ENCODE peak calls at places on chromosomes 4 and X, in four cellular contexts. One of them, this sample, is unnamed.

GRCh38 chr4:100492129-100492528 is 25.7 kb downstream of the EMCN start:
- DNase-seq in OCI-M1: no peak
- DNase-seq in neural crest cell: no peak
- DNase-seq in H54: no peak
- DNase-seq in this sample: no peak

GRCh38 chr4:3346146-3346545 is 53.3 kb downstream of the RGS12 start:
- DNase-seq in H54: peak; percentile 49
- DNase-seq in neural crest cell: peak; percentile 41
- DNase-seq in OCI-M1: peak; percentile 88
- DNase-seq in this sample: peak; percentile 83

GRCh38 chr4:167452922-167453321 is 218.6 kb upstream of the SPOCK3 start:
- DNase-seq in H54: no peak
- DNase-seq in neural crest cell: no peak
- DNase-seq in OCI-M1: no peak
- DNase-seq in this sample: no peak

GRCh38 chr4:24382381-24382780 is 202.0 kb downstream of the DHX15 start:
- DNase-seq in neural crest cell: no peak
- DNase-seq in OCI-M1: no peak
- DNase-seq in H54: peak; percentile 5
- DNase-seq in this sample: no peak

GRCh38 chrX:74614193-74614909 is at the start of gene RLIM:
- DNase-seq in OCI-M1: peak; percentile 95
- DNase-seq in neural crest cell: peak; percentile 74
- DNase-seq in H54: peak; percentile 81
- DNase-seq in this sample: peak; percentile 94

GRCh38 chrX:121161501-121161933 is 114.1 kb downstream of the GLUD2 start:
- DNase-seq in neural crest cell: no peak
- DNase-seq in OCI-M1: peak; percentile 90
- DNase-seq in H54: no peak
- DNase-seq in this sample: no peak

GRCh38 chrX:152991123-152991522 is 2.8 kb downstream of the PNMA5 start:
- DNase-seq in neural crest cell: no peak
- DNase-seq in OCI-M1: peak; percentile 0
- DNase-seq in H54: no peak
- DNase-seq in this sample: peak; percentile 29

GRCh38 chr4:53196872-53197759 is 168.7 kb downstream of the SCFD2 start:
- DNase-seq in neural crest cell: no peak
- DNase-seq in OCI-M1: peak; percentile 85
- DNase-seq in H54: no peak
- DNase-seq in this sample: peak; percentile 68

GRCh38 chr4:28686618-28687017 is 1826.0 kb downstream of the STIM2 start:
- DNase-seq in neural crest cell: peak; percentile 18
- DNase-seq in OCI-M1: peak; percentile 68
- DNase-seq in H54: peak; percentile 15
- DNase-seq in this sample: no peak

GRCh38 chr4:34932591-34932990 is 1311.7 kb downstream of the ARAP2 start:
- DNase-seq in neural crest cell: no peak
- DNase-seq in H54: no peak
- DNase-seq in OCI-M1: no peak
- DNase-seq in this sample: no peak

GRCh38 chr4:137359691-137360315 is 172.5 kb downstream of the PCDH18 start:
- DNase-seq in neural crest cell: no peak
- DNase-seq in OCI-M1: no peak
- DNase-seq in H54: no peak
- DNase-seq in this sample: no peak

GRCh38 chr4:168540086-168540864 is 43.4 kb downstream of the PALLD start:
- DNase-seq in H54: no peak
- DNase-seq in neural crest cell: no peak
- DNase-seq in OCI-M1: no peak
- DNase-seq in this sample: no peak

GRCh38 chrX:19593684-19594083 is 78.4 kb upstream of the MAP3K15 start:
- DNase-seq in OCI-M1: peak; percentile 51
- DNase-seq in neural crest cell: no peak
- DNase-seq in H54: no peak
- DNase-seq in this sample: no peak

GRCh38 chr4:106659386-106659785 is 290.8 kb upstream of the GIMD1 start:
- DNase-seq in neural crest cell: no peak
- DNase-seq in H54: no peak
- DNase-seq in OCI-M1: peak; percentile 47
- DNase-seq in this sample: peak; percentile 98

GRCh38 chr4:8192748-8193738 is 6.0 kb upstream of the SH3TC1 start:
- DNase-seq in neural crest cell: no peak
- DNase-seq in OCI-M1: peak; percentile 65
- DNase-seq in H54: no peak
- DNase-seq in this sample: peak; percentile 78

GRCh38 chrX:154373340-154374306 is 811 bp downstream of the FLNA start:
- DNase-seq in OCI-M1: no peak
- DNase-seq in neural crest cell: peak; percentile 63
- DNase-seq in H54: peak; percentile 44
- DNase-seq in this sample: peak; percentile 22

GRCh38 chrX:3295731-3296130 is 50.7 kb downstream of the MXRA5 start:
- DNase-seq in H54: no peak
- DNase-seq in OCI-M1: peak; percentile 2
- DNase-seq in neural crest cell: peak; percentile 16
- DNase-seq in this sample: no peak

This sample was measured in MV-4-11.